ENCODE peak calls at places on chromosomes 3 and 15, in ten cellular contexts. L, R, Q, V, Y, M, O, S, E and W are unnamed samples.

GRCh38 chr3:108036984-108037741 is 53.7 kb downstream of the CD47 start:
- ATAC-seq in L (peak; percentile 67), R (no peak), Q (peak; percentile 39), V (no peak), Y (no peak), M (no peak), O (peak; percentile 56), S (no peak), E (peak; percentile 86), W (no peak)

GRCh38 chr3:143849854-143850549 is 1.7 kb upstream of the SLC9A9 start:
- ATAC-seq in L (no peak), R (no peak), Q (no peak), V (no peak), Y (peak; percentile 82), M (peak; percentile 74), O (peak; percentile 80), S (no peak), E (peak; percentile 75), W (peak; percentile 73)

GRCh38 chr3:164408356-164408755 is 669.9 kb downstream of the SI start:
- ATAC-seq in L (no peak), R (no peak), Q (no peak), V (no peak), Y (peak; percentile 42), M (no peak), O (no peak), S (no peak), E (no peak), W (no peak)

GRCh38 chr3:120399372-120399771 is 50.2 kb upstream of the LRRC58 start:
- ATAC-seq in L (peak; percentile 82), R (no peak), Q (no peak), V (no peak), Y (no peak), M (no peak), O (no peak), S (no peak), E (no peak), W (no peak)

GRCh38 chr3:66206806-66207205 is 14.0 kb upstream of the SLC25A26 start:
- ATAC-seq in L (no peak), R (no peak), Q (no peak), V (no peak), Y (no peak), M (no peak), O (no peak), S (no peak), E (no peak), W (no peak)

GRCh38 chr3:12608368-12608767 is 51.5 kb downstream of the MKRN2 start:
- ATAC-seq in L (no peak), R (no peak), Q (no peak), V (no peak), Y (no peak), M (no peak), O (no peak), S (no peak), E (no peak), W (no peak)

GRCh38 chr15:95295905-95296618 is 1034.4 kb upstream of the NR2F2 start:
- ATAC-seq in L (no peak), R (no peak), Q (no peak), V (no peak), Y (no peak), M (peak; percentile 64), O (no peak), S (no peak), E (no peak), W (no peak)

GRCh38 chr3:72144773-72145505 is 360.0 kb upstream of the PROK2 start:
- ATAC-seq in L (peak; percentile 76), R (no peak), Q (peak; percentile 42), V (no peak), Y (no peak), M (no peak), O (peak; percentile 87), S (no peak), E (no peak), W (no peak)

GRCh38 chr3:168141405-168141993 is 45.8 kb upstream of the GOLIM4 start:
- ATAC-seq in L (peak; percentile 18), R (no peak), Q (no peak), V (no peak), Y (no peak), M (no peak), O (no peak), S (no peak), E (no peak), W (no peak)

GRCh38 chr3:177418787-177419186 is 221.5 kb upstream of the TBL1XR1 start:
- ATAC-seq in L (no peak), R (no peak), Q (no peak), V (no peak), Y (no peak), M (no peak), O (no peak), S (no peak), E (no peak), W (no peak)

GRCh38 chr3:142072851-142073250 is 76.5 kb downstream of the TFDP2 start:
- ATAC-seq in L (no peak), R (no peak), Q (no peak), V (no peak), Y (no peak), M (no peak), O (no peak), S (no peak), E (no peak), W (no peak)

GRCh38 chr3:171245796-171246453 is 214.3 kb downstream of the TNIK start:
- ATAC-seq in L (no peak), R (peak; percentile 43), Q (no peak), V (no peak), Y (no peak), M (no peak), O (no peak), S (peak; percentile 25), E (no peak), W (no peak)

GRCh38 chr15:75359537-75360250 is 8.7 kb downstream of the MAN2C1 start:
- ATAC-seq in L (no peak), R (no peak), Q (no peak), V (no peak), Y (peak; percentile 2), M (no peak), O (no peak), S (no peak), E (no peak), W (no peak)

GRCh38 chr15:74642724-74643367 is 27.2 kb downstream of the CLK3 start:
- ATAC-seq in L (no peak), R (no peak), Q (no peak), V (no peak), Y (no peak), M (peak; percentile 26), O (peak; percentile 36), S (no peak), E (peak; percentile 82), W (no peak)